ENCODE peak calls at places on chromosome 12, in nine cellular contexts. One of them, this sample, is unnamed.

GRCh38 chr12:27573972-27574371 is 50.0 kb downstream of the PPFIBP1 start:
- DNase-seq in tibial nerve: no peak
- DNase-seq in thyroid gland: no peak
- DNase-seq in AG04450: peak; percentile 63
- DNase-seq in testis: no peak
- DNase-seq in lung: no peak
- DNase-seq in heart right ventricle: no peak
- DNase-seq in HCT116: peak; percentile 37
- DNase-seq in tibial artery: no peak
- DNase-seq in this sample: no peak

GRCh38 chr12:123126294-123127144 is 24.4 kb downstream of the PITPNM2 start:
- DNase-seq in heart right ventricle: no peak
- DNase-seq in HCT116: peak; percentile 69
- DNase-seq in thyroid gland: no peak
- DNase-seq in tibial nerve: peak; percentile 33
- DNase-seq in tibial artery: peak; percentile 69
- DNase-seq in AG04450: peak; percentile 50
- DNase-seq in testis: no peak
- DNase-seq in lung: no peak
- DNase-seq in this sample: no peak

GRCh38 chr12:34298971-34299801 is 276.9 kb downstream of the ALG10 start:
- DNase-seq in lung: no peak
- DNase-seq in heart right ventricle: peak; percentile 2
- DNase-seq in HCT116: no peak
- DNase-seq in tibial nerve: no peak
- DNase-seq in AG04450: no peak
- DNase-seq in testis: no peak
- DNase-seq in thyroid gland: no peak
- DNase-seq in tibial artery: no peak
- DNase-seq in this sample: no peak

GRCh38 chr12:29517265-29517664 is 19.8 kb upstream of the OVCH1 start:
- DNase-seq in heart right ventricle: no peak
- DNase-seq in testis: no peak
- DNase-seq in lung: no peak
- DNase-seq in tibial artery: no peak
- DNase-seq in thyroid gland: no peak
- DNase-seq in tibial nerve: no peak
- DNase-seq in HCT116: no peak
- DNase-seq in AG04450: no peak
- DNase-seq in this sample: peak; percentile 24

GRCh38 chr12:76697849-76698248 is 66.1 kb upstream of the ZDHHC17 start:
- DNase-seq in testis: no peak
- DNase-seq in lung: no peak
- DNase-seq in HCT116: no peak
- DNase-seq in tibial artery: no peak
- DNase-seq in heart right ventricle: no peak
- DNase-seq in AG04450: no peak
- DNase-seq in tibial nerve: no peak
- DNase-seq in thyroid gland: no peak
- DNase-seq in this sample: no peak

GRCh38 chr12:132374821-132375445 is 45.5 kb upstream of the GALNT9 start:
- DNase-seq in testis: no peak
- DNase-seq in tibial nerve: no peak
- DNase-seq in AG04450: no peak
- DNase-seq in HCT116: no peak
- DNase-seq in tibial artery: no peak
- DNase-seq in heart right ventricle: no peak
- DNase-seq in thyroid gland: no peak
- DNase-seq in lung: no peak
- DNase-seq in this sample: no peak

GRCh38 chr12:47717443-47718193 is 7.7 kb downstream of the ENDOU start:
- DNase-seq in testis: peak; percentile 88
- DNase-seq in HCT116: no peak
- DNase-seq in tibial artery: peak; percentile 87
- DNase-seq in thyroid gland: peak; percentile 90
- DNase-seq in lung: peak; percentile 80
- DNase-seq in tibial nerve: peak; percentile 66
- DNase-seq in heart right ventricle: peak; percentile 89
- DNase-seq in AG04450: peak; percentile 64
- DNase-seq in this sample: peak; percentile 88

GRCh38 chr12:74725154-74725553 is 187.5 kb downstream of the ATXN7L3B start:
- DNase-seq in lung: no peak
- DNase-seq in heart right ventricle: no peak
- DNase-seq in tibial artery: no peak
- DNase-seq in testis: no peak
- DNase-seq in tibial nerve: no peak
- DNase-seq in thyroid gland: no peak
- DNase-seq in HCT116: no peak
- DNase-seq in AG04450: no peak
- DNase-seq in this sample: no peak

GRCh38 chr12:109818900-109819500 is 14.2 kb downstream of the TRPV4 start:
- DNase-seq in lung: no peak
- DNase-seq in HCT116: no peak
- DNase-seq in tibial nerve: no peak
- DNase-seq in tibial artery: no peak
- DNase-seq in AG04450: no peak
- DNase-seq in thyroid gland: no peak
- DNase-seq in heart right ventricle: no peak
- DNase-seq in testis: no peak
- DNase-seq in this sample: no peak

GRCh38 chr12:104618691-104619090 is 161.9 kb downstream of the CHST11 start:
- DNase-seq in AG04450: no peak
- DNase-seq in HCT116: no peak
- DNase-seq in heart right ventricle: no peak
- DNase-seq in tibial nerve: no peak
- DNase-seq in testis: no peak
- DNase-seq in thyroid gland: no peak
- DNase-seq in tibial artery: no peak
- DNase-seq in lung: no peak
- DNase-seq in this sample: no peak

GRCh38 chr12:65948320-65949008 is 124.2 kb downstream of the HMGA2 start:
- DNase-seq in AG04450: peak; percentile 84
- DNase-seq in testis: peak; percentile 66
- DNase-seq in tibial nerve: peak; percentile 52
- DNase-seq in tibial artery: peak; percentile 54
- DNase-seq in heart right ventricle: peak; percentile 67
- DNase-seq in lung: peak; percentile 51
- DNase-seq in thyroid gland: peak; percentile 92
- DNase-seq in HCT116: peak; percentile 95
- DNase-seq in this sample: no peak

GRCh38 chr12:62907561-62907960 is 27.4 kb downstream of the PPM1H start:
- DNase-seq in heart right ventricle: no peak
- DNase-seq in AG04450: no peak
- DNase-seq in lung: no peak
- DNase-seq in tibial nerve: no peak
- DNase-seq in testis: no peak
- DNase-seq in HCT116: no peak
- DNase-seq in tibial artery: no peak
- DNase-seq in thyroid gland: no peak
- DNase-seq in this sample: no peak
- H3K27ac ChIP-seq in heart right ventricle: no peak overlapping the region
- H3K27ac ChIP-seq in AG04450: no peak overlapping the region
- H3K27ac ChIP-seq in lung: no peak overlapping the region
- H3K27ac ChIP-seq in tibial nerve: no peak overlapping the region
- H3K27ac ChIP-seq in testis: no peak overlapping the region
- H3K27ac ChIP-seq in HCT116: no peak overlapping the region
- H3K27ac ChIP-seq in tibial artery: no peak overlapping the region
- H3K27ac ChIP-seq in thyroid gland: no peak overlapping the region
- H3K27ac ChIP-seq in this sample: peak overlapping the region; percentile 62

DNA sequence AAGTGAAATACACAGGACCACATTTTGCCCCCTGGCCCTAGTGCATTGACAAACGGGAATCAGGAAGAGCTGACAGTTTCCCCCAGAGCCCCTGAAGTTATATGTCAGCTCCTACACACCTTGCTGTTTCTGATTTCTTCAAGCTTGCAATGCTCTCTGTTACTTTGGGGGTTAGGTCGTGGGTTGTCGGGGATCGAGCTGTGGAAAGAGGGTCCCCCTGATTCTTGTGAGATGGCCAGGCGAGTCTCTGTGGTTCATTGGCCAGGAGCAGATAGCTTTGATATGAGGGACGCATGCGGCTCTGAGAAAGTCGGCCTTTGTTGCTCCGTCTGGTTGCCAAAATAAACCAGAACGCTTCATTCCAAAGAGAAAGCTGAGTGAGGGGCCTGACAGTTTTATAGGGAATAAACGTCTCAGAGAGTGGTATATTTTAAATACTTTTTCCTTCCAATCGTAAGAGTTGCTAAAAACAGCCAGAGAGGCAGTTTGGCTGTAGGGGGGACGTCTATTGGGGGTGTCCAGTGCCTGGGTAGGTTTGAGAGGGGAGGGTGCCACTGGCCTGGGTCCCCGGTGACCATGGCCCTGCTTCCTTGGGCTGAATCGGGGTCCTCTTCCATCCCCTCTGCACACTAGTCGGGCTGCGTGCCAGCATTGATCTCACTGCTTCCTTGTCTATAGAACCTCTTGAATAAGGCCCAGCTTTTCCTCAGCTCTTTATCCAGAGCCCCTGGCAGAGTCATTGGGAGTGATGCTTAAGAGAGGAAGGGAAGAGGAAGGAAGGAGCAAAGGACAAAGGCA is 18.9 kb downstream of the CCND2 start:
- DNase-seq in AG04450: no peak
- DNase-seq in heart right ventricle: no peak
- DNase-seq in tibial artery: no peak
- DNase-seq in lung: no peak
- DNase-seq in HCT116: no peak
- DNase-seq in testis: no peak
- DNase-seq in tibial nerve: no peak
- DNase-seq in thyroid gland: no peak
- DNase-seq in this sample: no peak
- H3K27ac ChIP-seq in AG04450: no peak overlapping the region
- H3K27ac ChIP-seq in heart right ventricle: no peak overlapping the region
- H3K27ac ChIP-seq in tibial artery: no peak overlapping the region
- H3K27ac ChIP-seq in lung: peak overlapping the region; percentile 17
- H3K27ac ChIP-seq in HCT116: no peak overlapping the region
- H3K27ac ChIP-seq in testis: no peak overlapping the region
- H3K27ac ChIP-seq in tibial nerve: no peak overlapping the region
- H3K27ac ChIP-seq in thyroid gland: no peak overlapping the region
- H3K27ac ChIP-seq in this sample: no peak overlapping the region

GRCh38 chr12:124498178-124498869 is 69.1 kb downstream of the NCOR2 start:
- DNase-seq in lung: no peak
- DNase-seq in testis: no peak
- DNase-seq in AG04450: no peak
- DNase-seq in tibial nerve: no peak
- DNase-seq in thyroid gland: no peak
- DNase-seq in heart right ventricle: peak; percentile 21
- DNase-seq in tibial artery: no peak
- DNase-seq in HCT116: no peak
- DNase-seq in this sample: no peak

GRCh38 chr12:124496584-124496983 is 70.8 kb downstream of the NCOR2 start:
- DNase-seq in heart right ventricle: peak; percentile 13
- DNase-seq in AG04450: no peak
- DNase-seq in testis: no peak
- DNase-seq in tibial nerve: no peak
- DNase-seq in tibial artery: no peak
- DNase-seq in HCT116: no peak
- DNase-seq in thyroid gland: no peak
- DNase-seq in lung: no peak
- DNase-seq in this sample: no peak

GRCh38 chr12:124497658-124498057 is 69.8 kb downstream of the NCOR2 start:
- DNase-seq in testis: peak; percentile 59
- DNase-seq in thyroid gland: no peak
- DNase-seq in tibial artery: peak; percentile 75
- DNase-seq in heart right ventricle: peak; percentile 72
- DNase-seq in HCT116: no peak
- DNase-seq in tibial nerve: peak; percentile 66
- DNase-seq in lung: no peak
- DNase-seq in AG04450: peak; percentile 69
- DNase-seq in this sample: peak; percentile 46

GRCh38 chr12:124495194-124495983 is 72.0 kb downstream of the NCOR2 start:
- DNase-seq in heart right ventricle: peak; percentile 10
- DNase-seq in tibial nerve: no peak
- DNase-seq in lung: no peak
- DNase-seq in tibial artery: no peak
- DNase-seq in thyroid gland: no peak
- DNase-seq in HCT116: no peak
- DNase-seq in AG04450: no peak
- DNase-seq in testis: no peak
- DNase-seq in this sample: no peak

DNA sequence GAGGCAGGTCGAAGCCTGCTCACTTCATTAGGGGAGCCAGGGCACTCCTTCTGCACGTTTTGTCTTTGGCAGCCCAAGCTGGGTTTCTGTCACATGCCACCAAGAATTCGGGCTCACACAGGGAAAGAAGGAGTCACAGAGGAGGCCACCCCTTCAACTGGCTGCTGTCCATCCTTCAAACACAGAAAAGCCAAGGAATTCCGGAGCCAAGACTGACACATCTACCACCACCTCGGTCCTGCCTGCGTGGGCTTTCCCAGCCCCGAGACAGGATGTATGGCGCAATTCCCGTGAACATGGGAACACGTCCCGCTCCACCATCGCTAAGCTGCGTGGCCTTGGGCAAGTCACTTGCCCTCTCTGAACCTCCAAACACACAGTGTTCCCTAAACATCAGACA is 70.4 kb downstream of the NCOR2 start:
- DNase-seq in lung: no peak
- DNase-seq in tibial artery: no peak
- DNase-seq in AG04450: no peak
- DNase-seq in heart right ventricle: peak; percentile 34
- DNase-seq in HCT116: no peak
- DNase-seq in tibial nerve: no peak
- DNase-seq in thyroid gland: no peak
- DNase-seq in testis: no peak
- DNase-seq in this sample: no peak
- H3K27ac ChIP-seq in lung: no peak overlapping the region
- H3K27ac ChIP-seq in tibial artery: no peak overlapping the region
- H3K27ac ChIP-seq in AG04450: peak overlapping the region; percentile 92
- H3K27ac ChIP-seq in heart right ventricle: peak overlapping the region; percentile 66
- H3K27ac ChIP-seq in HCT116: no peak overlapping the region
- H3K27ac ChIP-seq in tibial nerve: peak overlapping the region; percentile 44
- H3K27ac ChIP-seq in thyroid gland: no peak overlapping the region
- H3K27ac ChIP-seq in testis: no peak overlapping the region
- H3K27ac ChIP-seq in this sample: peak overlapping the region; percentile 92

GRCh38 chr12:121802843-121803698 is 738 bp upstream of the SETD1B start:
- DNase-seq in HCT116: peak; percentile 89
- DNase-seq in tibial artery: peak; percentile 91
- DNase-seq in AG04450: peak; percentile 92
- DNase-seq in heart right ventricle: peak; percentile 89
- DNase-seq in lung: peak; percentile 88
- DNase-seq in thyroid gland: peak; percentile 93
- DNase-seq in testis: peak; percentile 96
- DNase-seq in tibial nerve: peak; percentile 89
- DNase-seq in this sample: peak; percentile 99
- H3K27ac ChIP-seq in HCT116: peak overlapping the region; percentile 100
- H3K27ac ChIP-seq in tibial artery: peak overlapping the region; percentile 100
- H3K27ac ChIP-seq in AG04450: peak overlapping the region; percentile 98
- H3K27ac ChIP-seq in heart right ventricle: peak overlapping the region; percentile 100
- H3K27ac ChIP-seq in lung: peak overlapping the region; percentile 99
- H3K27ac ChIP-seq in thyroid gland: peak overlapping the region; percentile 100
- H3K27ac ChIP-seq in testis: peak overlapping the region; percentile 99
- H3K27ac ChIP-seq in tibial nerve: peak overlapping the region; percentile 100
- H3K27ac ChIP-seq in this sample: peak overlapping the region; percentile 100

GRCh38 chr12:6945613-6946012 is 1.8 kb downstream of the C12orf57 start:
- DNase-seq in AG04450: no peak
- DNase-seq in lung: no peak
- DNase-seq in heart right ventricle: peak; percentile 10
- DNase-seq in tibial artery: no peak
- DNase-seq in HCT116: no peak
- DNase-seq in tibial nerve: no peak
- DNase-seq in testis: no peak
- DNase-seq in thyroid gland: no peak
- DNase-seq in this sample: no peak
- H3K27ac ChIP-seq in AG04450: no peak overlapping the region
- H3K27ac ChIP-seq in lung: no peak overlapping the region
- H3K27ac ChIP-seq in heart right ventricle: peak overlapping the region; percentile 58
- H3K27ac ChIP-seq in tibial artery: peak overlapping the region; percentile 9
- H3K27ac ChIP-seq in HCT116: peak overlapping the region; percentile 99
- H3K27ac ChIP-seq in tibial nerve: peak overlapping the region; percentile 75
- H3K27ac ChIP-seq in testis: peak overlapping the region; percentile 13
- H3K27ac ChIP-seq in thyroid gland: peak overlapping the region; percentile 73
- H3K27ac ChIP-seq in this sample: no peak overlapping the region

GRCh38 chr12:62720661-62721330 is 214.2 kb downstream of the PPM1H start:
- DNase-seq in tibial artery: no peak
- DNase-seq in lung: no peak
- DNase-seq in heart right ventricle: no peak
- DNase-seq in testis: peak; percentile 55
- DNase-seq in thyroid gland: peak; percentile 92
- DNase-seq in AG04450: no peak
- DNase-seq in tibial nerve: peak; percentile 37
- DNase-seq in HCT116: no peak
- DNase-seq in this sample: no peak
- H3K27ac ChIP-seq in tibial artery: no peak overlapping the region
- H3K27ac ChIP-seq in lung: no peak overlapping the region
- H3K27ac ChIP-seq in heart right ventricle: peak overlapping the region; percentile 71
- H3K27ac ChIP-seq in testis: peak overlapping the region; percentile 28
- H3K27ac ChIP-seq in thyroid gland: peak overlapping the region; percentile 99
- H3K27ac ChIP-seq in AG04450: no peak overlapping the region
- H3K27ac ChIP-seq in tibial nerve: no peak overlapping the region
- H3K27ac ChIP-seq in HCT116: no peak overlapping the region
- H3K27ac ChIP-seq in this sample: peak overlapping the region; percentile 66

This sample was measured in substantia nigra.